ENCODE peak calls at places on chromosomes 3 and 15, in seven cellular contexts. K is breast epithelium; Z is left lung; R is endodermal cell; V is dorsolateral prefrontal cortex; I is CD8-positive, alpha-beta T cell; T is prostate gland. J is an unnamed sample.

GRCh38 chr15:101324513-101325177 is 29.6 kb upstream of the SNRPA1 start:
- DNase-seq in Z (no peak), T (no peak), V (no peak), I (no peak), R (peak; percentile 28), K (no peak), J (no peak)

GRCh38 chr15:38062679-38063078 is 128.2 kb downstream of the TMCO5A start:
- DNase-seq in Z (no peak), I (no peak), T (no peak), K (no peak), R (no peak), V (no peak), J (no peak)

GRCh38 chr15:39287322-39288195 is 293.3 kb upstream of the THBS1 start:
- DNase-seq in R (no peak), Z (no peak), T (no peak), K (peak; percentile 40), V (no peak), I (no peak), J (no peak)

GRCh38 chr3:187456268-187456667 is 88.1 kb downstream of the RTP4 start:
- DNase-seq in Z (no peak), I (no peak), R (peak; percentile 19), T (peak; percentile 21), V (peak; percentile 61), K (peak; percentile 50), J (no peak)

GRCh38 chr15:62390793-62391543 is 225.9 kb upstream of the C2CD4B start:
- DNase-seq in K (no peak), Z (peak; percentile 50), R (peak; percentile 86), I (peak; percentile 9), V (peak; percentile 61), T (peak; percentile 32), J (peak; percentile 32)

GRCh38 chr15:62739082-62739481 is 303.5 kb upstream of the TPM1 start:
- DNase-seq in K (no peak), Z (no peak), T (no peak), R (peak; percentile 31), V (no peak), I (no peak), J (no peak)

GRCh38 chr15:42858999-42859789 is 61.4 kb downstream of the TTBK2 start:
- DNase-seq in T (no peak), K (no peak), R (no peak), Z (no peak), I (no peak), V (no peak), J (no peak)

GRCh38 chr3:119611664-119612063 is 14.0 kb downstream of the PLA1A start:
- DNase-seq in I (no peak), V (no peak), R (no peak), Z (no peak), K (no peak), T (no peak), J (no peak)

GRCh38 chr3:125192190-125193035 is 20.1 kb downstream of the SLC12A8 start:
- DNase-seq in R (peak; percentile 86), I (no peak), V (no peak), K (no peak), Z (no peak), T (no peak), J (no peak)

GRCh38 chr15:80492874-80493273 is 88.7 kb downstream of the ARNT2 start:
- DNase-seq in Z (no peak), R (no peak), I (no peak), K (no peak), V (no peak), T (no peak), J (no peak)

GRCh38 chr3:171349392-171349791 is 110.8 kb downstream of the TNIK start:
- DNase-seq in I (no peak), Z (no peak), R (no peak), K (no peak), V (no peak), T (no peak), J (no peak)

GRCh38 chr15:51793521-51793920 is 35.9 kb upstream of the TMOD3 start:
- DNase-seq in V (peak; percentile 56), K (no peak), T (peak; percentile 54), Z (no peak), I (no peak), R (no peak), J (no peak)

GRCh38 chr3:154970796-154971195 is 109.3 kb upstream of the MME start:
- DNase-seq in V (no peak), I (no peak), Z (no peak), K (no peak), T (no peak), R (no peak), J (no peak)

GRCh38 chr15:72784233-72784876 is 797 bp upstream of the ADPGK start:
- DNase-seq in V (no peak), K (no peak), R (no peak), Z (no peak), T (peak; percentile 66), I (peak; percentile 50), J (peak; percentile 75)

GRCh38 chr15:26066896-26067295 is 203.8 kb upstream of the ATP10A start:
- DNase-seq in V (no peak), Z (no peak), T (no peak), R (no peak), I (no peak), K (no peak), J (no peak)

GRCh38 chr15:58537033-58537432 is 105.2 kb downstream of the LIPC start:
- DNase-seq in Z (no peak), I (no peak), V (no peak), R (peak; percentile 21), K (no peak), T (no peak), J (no peak)

GRCh38 chr3:99971761-99972160 is 142.5 kb downstream of the FILIP1L start:
- DNase-seq in Z (no peak), I (no peak), V (no peak), T (no peak), K (no peak), R (no peak), J (no peak)

GRCh38 chr3:144272715-144273114 is 301.1 kb downstream of the DIPK2A start:
- DNase-seq in T (no peak), Z (no peak), K (no peak), R (no peak), I (no peak), V (no peak), J (no peak)

GRCh38 chr3:37200141-37200540 is 25.8 kb upstream of the LRRFIP2 start:
- DNase-seq in T (no peak), K (no peak), I (no peak), Z (no peak), R (peak; percentile 68), V (no peak), J (no peak)

GRCh38 chr3:37194533-37194932 is 20.2 kb upstream of the LRRFIP2 start:
- DNase-seq in Z (no peak), V (no peak), T (no peak), I (no peak), K (no peak), R (no peak), J (no peak)

GRCh38 chr3:37198996-37199395 is 24.6 kb upstream of the LRRFIP2 start:
- DNase-seq in T (no peak), R (no peak), K (no peak), Z (no peak), V (no peak), I (no peak), J (no peak)

GRCh38 chr3:37198547-37198946 is 24.2 kb upstream of the LRRFIP2 start:
- DNase-seq in K (no peak), I (no peak), T (no peak), Z (no peak), R (no peak), V (no peak), J (no peak)

GRCh38 chr3:37197810-37198371 is 23.5 kb upstream of the LRRFIP2 start:
- DNase-seq in R (no peak), I (no peak), T (no peak), K (no peak), Z (no peak), V (no peak), J (no peak)
- H3K27ac ChIP-seq in R (peak overlapping the region; percentile 90), I (no peak overlapping the region), T (no peak overlapping the region), K (no peak overlapping the region), Z (no peak overlapping the region), V (no peak overlapping the region), J (no peak overlapping the region)

GRCh38 chr3:8845641-8846040 is 76.2 kb upstream of the OXTR start:
- DNase-seq in R (peak; percentile 24), K (no peak), V (no peak), T (no peak), I (no peak), Z (no peak), J (no peak)
- H3K27ac ChIP-seq in R (no peak overlapping the region), K (no peak overlapping the region), V (no peak overlapping the region), T (no peak overlapping the region), I (no peak overlapping the region), Z (no peak overlapping the region), J (no peak overlapping the region)

DNA sequence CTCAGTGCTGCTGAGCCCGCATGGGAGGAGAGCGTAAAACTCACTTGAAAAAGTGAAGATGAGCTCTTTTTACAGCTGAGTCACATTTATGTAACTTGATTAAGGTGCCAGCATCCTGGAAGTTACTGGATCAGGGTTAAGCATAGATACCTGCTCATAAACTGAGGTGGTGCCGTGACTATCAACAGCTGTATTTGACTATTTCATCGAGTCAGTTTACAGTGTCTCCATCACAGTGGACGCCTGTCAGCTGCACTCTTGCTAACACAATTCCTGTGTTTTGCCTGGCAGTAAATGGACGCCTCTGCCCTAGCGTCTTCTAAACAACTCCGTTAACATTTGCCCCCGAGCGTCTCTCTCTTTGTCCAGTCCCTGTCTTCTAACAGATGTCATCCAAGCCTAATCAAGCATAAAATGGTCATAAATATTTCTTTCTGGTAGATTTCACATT is 414.5 kb downstream of the FOXP1 start:
- DNase-seq in Z (no peak), K (no peak), V (no peak), T (no peak), I (no peak), R (no peak), J (no peak)
- H3K27ac ChIP-seq in Z (peak overlapping the region; percentile 10), K (peak overlapping the region; percentile 41), V (peak overlapping the region; percentile 17), T (no peak overlapping the region), I (no peak overlapping the region), R (no peak overlapping the region), J (no peak overlapping the region)

DNA sequence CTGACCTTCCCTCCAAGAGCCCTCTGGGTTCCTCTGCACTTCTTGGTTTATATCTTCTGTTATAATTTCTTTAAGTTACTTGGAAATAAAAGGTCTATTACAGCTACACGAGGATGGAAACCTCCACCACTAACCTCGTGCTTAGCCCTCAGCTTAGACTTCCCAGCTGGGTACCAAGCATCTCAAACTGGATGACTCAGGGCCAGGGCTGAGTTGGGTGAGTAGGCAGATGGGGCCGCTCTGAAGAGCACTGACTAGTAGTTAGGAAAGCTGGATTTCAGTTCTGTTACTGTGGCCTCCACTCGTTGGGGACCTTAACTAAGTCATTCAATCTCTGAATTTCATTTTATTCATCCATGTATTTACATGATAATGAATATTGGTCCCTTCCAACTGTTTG is 1036.6 kb downstream of the IGSF11 start:
- DNase-seq in V (no peak), Z (no peak), T (no peak), I (no peak), R (no peak), K (no peak), J (no peak)
- H3K27ac ChIP-seq in V (no peak overlapping the region), Z (no peak overlapping the region), T (no peak overlapping the region), I (no peak overlapping the region), R (no peak overlapping the region), K (no peak overlapping the region), J (no peak overlapping the region)